ENCODE peak calls at places on chromosomes 11 and 22, in four cellular contexts. E is GM23248, R is fibroblast of lung, Y is IMR-90. F is an unnamed sample.

GRCh38 chr11:2839395-2839941 is 46.1 kb downstream of the CDKN1C start:
- DNase-seq in E (no peak), R (no peak), Y (no peak), F (no peak)

GRCh38 chr22:23649071-23649501 is 17.0 kb upstream of the DRICH1 start:
- DNase-seq in E (no peak), R (no peak), Y (no peak), F (no peak)

GRCh38 chr11:65590240-65590738 is 5.3 kb downstream of the KCNK7 start:
- DNase-seq in E (no peak), R (peak; percentile 57), Y (peak; percentile 62), F (no peak)

GRCh38 chr22:26404851-26405357 is 24.2 kb upstream of the ASPHD2 start:
- DNase-seq in E (peak; percentile 18), R (no peak), Y (no peak), F (no peak)

GRCh38 chr11:9604134-9604533 is 30.7 kb downstream of the WEE1 start:
- DNase-seq in E (no peak), R (no peak), Y (peak; percentile 26), F (no peak)

GRCh38 chr11:130652671-130653335 is 204.4 kb downstream of the ADAMTS15 start:
- DNase-seq in E (peak; percentile 90), R (peak; percentile 99), Y (peak; percentile 89), F (no peak)

GRCh38 chr11:60970369-60970774 is 1.1 kb upstream of the CD6 start:
- DNase-seq in E (peak; percentile 69), R (peak; percentile 13), Y (peak; percentile 29), F (peak; percentile 34)

GRCh38 chr11:26943636-26944035 is 50.3 kb upstream of the FIBIN start:
- DNase-seq in E (no peak), R (no peak), Y (no peak), F (no peak)

GRCh38 chr11:123166095-123166559 is 28.9 kb downstream of the CLMP start:
- DNase-seq in E (peak; percentile 61), R (peak; percentile 92), Y (peak; percentile 97), F (peak; percentile 66)

GRCh38 chr22:42957544-42957943 is 57.4 kb downstream of the PACSIN2 start:
- DNase-seq in E (no peak), R (no peak), Y (no peak), F (no peak)

GRCh38 chr11:29962243-29962642 is 54.6 kb downstream of the KCNA4 start:
- DNase-seq in E (peak; percentile 1), R (no peak), Y (no peak), F (peak; percentile 1)

GRCh38 chr11:33982661-33983060 is 68.9 kb upstream of the CAPRIN1 start:
- DNase-seq in E (no peak), R (no peak), Y (no peak), F (no peak)

GRCh38 chr11:48002565-48002964 is 22.2 kb downstream of the PTPRJ start:
- DNase-seq in E (no peak), R (no peak), Y (no peak), F (no peak)

GRCh38 chr11:3203221-3204043 is 15.2 kb downstream of the MRGPRG start:
- DNase-seq in E (peak; percentile 43), R (no peak), Y (no peak), F (peak; percentile 4)

GRCh38 chr22:23302171-23303002 is 122.1 kb downstream of the BCR start:
- DNase-seq in E (no peak), R (no peak), Y (no peak), F (no peak)

GRCh38 chr11:119206512-119207299 is 567 bp downstream of the CBL start:
- DNase-seq in E (peak; percentile 68), R (no peak), Y (no peak), F (no peak)

GRCh38 chr11:6156628-6157367 is 13.3 kb downstream of the OR52B2 start:
- DNase-seq in E (peak; percentile 12), R (no peak), Y (no peak), F (no peak)

GRCh38 chr11:108713076-108713790 is 48.4 kb downstream of the DDX10 start:
- DNase-seq in E (peak; percentile 36), R (peak; percentile 50), Y (peak; percentile 73), F (no peak)

GRCh38 chr11:106137061-106137460 is 59.6 kb downstream of the AASDHPPT start:
- DNase-seq in E (no peak), R (no peak), Y (no peak), F (no peak)

GRCh38 chr22:49853981-49854791 is 542 bp downstream of the ZBED4 start:
- DNase-seq in E (peak; percentile 61), R (peak; percentile 27), Y (peak; percentile 17), F (peak; percentile 29)

GRCh38 chr11:9687736-9688494 is 24.0 kb downstream of the SWAP70 start:
- DNase-seq in E (peak; percentile 32), R (peak; percentile 45), Y (peak; percentile 36), F (no peak)

GRCh38 chr11:132540586-132540985 is 991.7 kb downstream of the OPCML start:
- DNase-seq in E (peak; percentile 32), R (no peak), Y (no peak), F (no peak)

GRCh38 chr11:72001255-72001654 is 2.5 kb downstream of the IL18BP start:
- DNase-seq in E (no peak), R (no peak), Y (no peak), F (no peak)

GRCh38 chr22:18048041-18048440 is 23.7 kb upstream of the MICAL3 start:
- DNase-seq in E (no peak), R (no peak), Y (no peak), F (no peak)
- H3K4me2 ChIP-seq in E (peak overlapping the region; percentile 16), R (peak overlapping the region; percentile 77), Y (peak overlapping the region; percentile 27), F (peak overlapping the region; percentile 50)

GRCh38 chr22:38567531-38568245 is 2.3 kb downstream of the DMC1 start:
- DNase-seq in E (no peak), R (no peak), Y (no peak), F (no peak)

GRCh38 chr22:38570841-38571364 is 920 bp upstream of the DMC1 start:
- DNase-seq in E (peak; percentile 62), R (no peak), Y (peak; percentile 17), F (peak; percentile 43)

GRCh38 chr22:38566726-38567504 is 3.1 kb downstream of the DMC1 start:
- DNase-seq in E (peak; percentile 43), R (no peak), Y (no peak), F (no peak)

GRCh38 chr22:38569972-38570840 is at the start of gene DMC1:
- DNase-seq in E (peak; percentile 90), R (peak; percentile 84), Y (peak; percentile 69), F (peak; percentile 67)

GRCh38 chr22:38569181-38569971 is 607 bp downstream of the DMC1 start:
- DNase-seq in E (peak; percentile 20), R (no peak), Y (no peak), F (no peak)
- H3K9ac ChIP-seq in E (peak overlapping the region; percentile 81), R (peak overlapping the region; percentile 58), Y (peak overlapping the region; percentile 67), F (no peak overlapping the region)

DNA sequence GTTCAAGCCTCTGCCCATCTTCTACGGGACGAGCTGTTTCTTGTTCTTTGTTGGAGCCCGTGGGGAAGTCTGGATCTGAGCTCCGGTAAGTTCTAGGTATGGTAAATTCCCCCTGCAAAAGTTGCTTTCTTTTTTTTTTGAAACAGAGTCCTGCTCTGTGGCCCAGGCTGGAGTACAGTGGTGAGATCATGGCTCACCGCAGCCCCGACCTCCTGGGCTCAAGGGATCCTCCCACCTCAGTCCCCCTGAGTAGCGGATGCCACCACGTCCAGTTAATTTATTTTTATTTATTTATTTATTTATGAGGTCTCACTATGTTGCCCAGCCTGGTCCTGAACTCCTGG is 35.5 kb upstream of the MOB2 start:
- DNase-seq in E (no peak), R (no peak), Y (no peak), F (no peak)
- H3K27ac ChIP-seq in E (no peak overlapping the region), R (no peak overlapping the region), Y (no peak overlapping the region), F (no peak overlapping the region)

DNA sequence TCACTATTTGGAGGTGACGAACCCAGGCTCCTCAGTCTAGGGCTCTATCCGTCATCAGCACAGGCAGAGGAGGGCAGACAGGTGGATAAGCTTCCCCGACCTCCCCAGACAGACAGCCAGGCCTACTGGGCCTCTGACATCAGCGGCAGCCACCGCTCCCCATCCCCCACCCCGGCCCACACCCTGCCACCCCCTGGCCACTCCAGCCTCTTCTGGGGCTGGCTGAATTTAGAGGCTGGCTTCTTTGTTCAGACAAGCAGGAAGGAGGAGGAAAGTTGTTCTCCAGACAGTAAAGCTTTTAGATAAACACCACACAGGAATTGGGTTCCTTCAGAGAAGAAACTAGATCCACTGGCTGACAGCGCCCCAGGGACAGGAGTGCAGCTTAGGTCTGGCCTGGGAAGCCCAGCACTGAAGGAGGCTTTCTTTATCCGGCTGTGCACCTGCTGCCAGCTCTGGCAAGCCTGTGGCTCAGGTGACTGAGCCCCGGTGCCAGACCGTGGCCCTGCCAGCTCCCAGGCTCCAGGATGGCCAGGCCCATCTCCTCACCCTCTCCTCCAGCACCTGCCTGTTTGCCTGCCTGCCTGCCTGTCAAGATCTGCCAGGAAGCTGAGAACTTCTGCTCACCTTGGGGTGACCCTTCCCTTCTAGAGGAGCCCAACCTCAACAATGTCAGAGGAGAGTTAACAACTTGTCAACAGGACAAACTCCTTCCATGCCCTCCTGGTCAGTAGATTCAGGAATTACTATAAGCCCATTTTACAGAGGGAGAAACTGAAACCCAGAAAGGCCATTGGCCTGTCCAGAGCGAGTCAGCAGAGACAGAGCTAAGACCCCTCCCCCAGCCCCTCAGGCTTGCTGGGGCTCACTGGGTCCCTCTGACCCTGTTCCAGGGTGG is 44.0 kb upstream of the KLHL35 start:
- DNase-seq in E (no peak), R (no peak), Y (no peak), F (no peak)
- H3K4me2 ChIP-seq in E (no peak overlapping the region), R (no peak overlapping the region), Y (no peak overlapping the region), F (no peak overlapping the region)

GRCh38 chr22:40323681-40324083 is 22.6 kb upstream of the ADSL start:
- DNase-seq in E (peak; percentile 3), R (no peak), Y (no peak), F (no peak)

GRCh38 chr22:40322061-40322460 is 24.2 kb upstream of the ADSL start:
- DNase-seq in E (no peak), R (peak; percentile 12), Y (peak; percentile 50), F (no peak)

GRCh38 chr22:40324468-40325305 is 21.6 kb upstream of the ADSL start:
- DNase-seq in E (no peak), R (no peak), Y (no peak), F (no peak)

GRCh38 chr22:40320687-40321086 is 25.6 kb upstream of the ADSL start:
- DNase-seq in E (no peak), R (no peak), Y (no peak), F (no peak)

DNA sequence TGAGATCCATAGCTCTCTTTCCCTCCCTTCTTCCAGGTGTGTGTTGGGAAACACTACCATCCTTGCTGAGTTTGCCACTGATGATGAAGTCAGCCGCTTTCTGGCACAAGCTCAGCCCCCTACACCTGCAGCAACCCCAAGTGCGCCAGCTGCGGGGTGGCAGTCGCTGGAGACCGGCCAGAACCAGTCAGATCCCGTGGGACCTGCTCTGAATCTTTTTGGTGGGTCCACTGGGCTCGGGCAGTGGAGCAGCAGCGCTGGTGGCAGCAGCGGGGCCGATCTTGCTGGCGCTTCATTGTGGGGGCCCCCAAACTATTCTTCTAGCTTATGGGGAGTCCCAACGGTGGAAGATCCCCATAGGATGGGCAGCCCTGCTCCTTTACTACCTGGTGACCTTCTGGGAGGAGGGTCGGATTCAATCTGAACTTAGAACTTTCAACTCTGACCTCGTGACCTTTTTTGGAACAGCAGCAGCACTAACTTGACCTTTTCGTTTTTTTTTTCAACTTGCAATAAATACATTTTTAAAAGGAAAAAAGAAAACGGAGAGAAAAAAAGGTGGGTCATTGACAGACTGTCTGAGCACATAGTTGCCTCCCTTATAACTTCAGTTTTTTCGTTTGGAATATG is 23.4 kb upstream of the ADSL start:
- DNase-seq in E (no peak), R (no peak), Y (no peak), F (no peak)
- H3K9ac ChIP-seq in E (no peak overlapping the region), R (no peak overlapping the region), Y (no peak overlapping the region), F (no peak overlapping the region)

DNA sequence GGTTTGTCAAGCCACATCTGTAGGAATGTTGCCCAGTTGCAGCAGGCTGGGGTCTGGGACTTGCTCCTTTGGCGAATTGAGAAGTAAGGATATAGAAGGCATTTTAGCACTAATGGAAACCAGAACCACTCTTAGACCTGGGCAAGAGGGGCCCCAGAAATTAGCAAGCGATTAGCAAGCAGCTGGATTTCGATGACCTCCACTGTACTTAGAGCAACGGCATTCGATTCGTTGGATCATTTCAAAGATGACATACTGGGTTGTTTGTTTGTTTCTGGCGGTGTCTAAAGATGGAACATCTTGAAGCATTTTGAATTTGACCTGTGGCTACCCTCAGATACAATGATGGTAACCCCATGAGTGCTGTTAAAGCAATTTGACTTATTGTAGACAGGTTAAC is 1.2 kb upstream of the CDPF1 start:
- DNase-seq in E (peak; percentile 20), R (no peak), Y (no peak), F (no peak)
- H3K27ac ChIP-seq in E (no peak overlapping the region), R (no peak overlapping the region), Y (no peak overlapping the region), F (no peak overlapping the region)

F was measured in mammary epithelial cell.